ENCODE peak calls at places on chromosome 5, in six cellular contexts. One of them, this sample, is unnamed.

GRCh38 chr5:2369178-2369577 is 382.3 kb downstream of the IRX2 start:
- DNase-seq in IMR-90: no peak
- DNase-seq in mesendoderm: no peak
- DNase-seq in neuronal stem cell: no peak
- DNase-seq in mesenchymal stem cell: no peak
- DNase-seq in H1: no peak
- DNase-seq in this sample: no peak

GRCh38 chr5:16552666-16553343 is 64.0 kb downstream of the RETREG1 start:
- DNase-seq in IMR-90: peak; percentile 55
- DNase-seq in mesendoderm: peak; percentile 87
- DNase-seq in neuronal stem cell: peak; percentile 42
- DNase-seq in mesenchymal stem cell: peak; percentile 63
- DNase-seq in H1: peak; percentile 84
- DNase-seq in this sample: peak; percentile 81

GRCh38 chr5:66498791-66499207 is 97.4 kb upstream of the MAST4 start:
- DNase-seq in IMR-90: no peak
- DNase-seq in mesendoderm: peak; percentile 28
- DNase-seq in neuronal stem cell: no peak
- DNase-seq in mesenchymal stem cell: no peak
- DNase-seq in H1: no peak
- DNase-seq in this sample: peak; percentile 67

GRCh38 chr5:23112237-23112636 is 259.1 kb upstream of the CDH12 start:
- DNase-seq in IMR-90: no peak
- DNase-seq in mesendoderm: no peak
- DNase-seq in neuronal stem cell: no peak
- DNase-seq in mesenchymal stem cell: no peak
- DNase-seq in H1: no peak
- DNase-seq in this sample: no peak

GRCh38 chr5:50655810-50656205 is 10.6 kb upstream of the PARP8 start:
- DNase-seq in IMR-90: no peak
- DNase-seq in mesendoderm: no peak
- DNase-seq in neuronal stem cell: no peak
- DNase-seq in mesenchymal stem cell: no peak
- DNase-seq in H1: no peak
- DNase-seq in this sample: no peak

GRCh38 chr5:40376566-40376965 is 303.1 kb upstream of the PTGER4 start:
- DNase-seq in IMR-90: no peak
- DNase-seq in mesendoderm: no peak
- DNase-seq in neuronal stem cell: no peak
- DNase-seq in mesenchymal stem cell: no peak
- DNase-seq in H1: no peak
- DNase-seq in this sample: no peak

GRCh38 chr5:42037379-42037932 is 112.4 kb downstream of the FBXO4 start:
- DNase-seq in IMR-90: no peak
- DNase-seq in mesendoderm: no peak
- DNase-seq in neuronal stem cell: no peak
- DNase-seq in mesenchymal stem cell: no peak
- DNase-seq in H1: no peak
- DNase-seq in this sample: no peak

GRCh38 chr5:107717816-107718215 is 47.1 kb upstream of the EFNA5 start:
- DNase-seq in IMR-90: no peak
- DNase-seq in mesendoderm: no peak
- DNase-seq in neuronal stem cell: no peak
- DNase-seq in mesenchymal stem cell: no peak
- DNase-seq in H1: no peak
- DNase-seq in this sample: no peak

GRCh38 chr5:78269088-78269703 is 25.3 kb downstream of the AP3B1 start:
- DNase-seq in IMR-90: peak; percentile 12
- DNase-seq in mesendoderm: no peak
- DNase-seq in neuronal stem cell: no peak
- DNase-seq in mesenchymal stem cell: peak; percentile 33
- DNase-seq in H1: no peak
- DNase-seq in this sample: no peak

GRCh38 chr5:83564069-83564749 is 92.7 kb downstream of the VCAN start:
- DNase-seq in IMR-90: peak; percentile 63
- DNase-seq in mesendoderm: peak; percentile 42
- DNase-seq in neuronal stem cell: peak; percentile 21
- DNase-seq in mesenchymal stem cell: peak; percentile 60
- DNase-seq in H1: no peak
- DNase-seq in this sample: no peak

GRCh38 chr5:38167562-38167996 is 90.8 kb upstream of the EGFLAM start:
- DNase-seq in IMR-90: no peak
- DNase-seq in mesendoderm: peak; percentile 54
- DNase-seq in neuronal stem cell: no peak
- DNase-seq in mesenchymal stem cell: no peak
- DNase-seq in H1: peak; percentile 50
- DNase-seq in this sample: peak; percentile 1

GRCh38 chr5:35404701-35405100 is 174.4 kb upstream of the PRLR start:
- DNase-seq in IMR-90: no peak
- DNase-seq in mesendoderm: no peak
- DNase-seq in neuronal stem cell: no peak
- DNase-seq in mesenchymal stem cell: no peak
- DNase-seq in H1: no peak
- DNase-seq in this sample: peak; percentile 51

GRCh38 chr5:101418735-101419134 is 515.7 kb upstream of the ST8SIA4 start:
- DNase-seq in IMR-90: no peak
- DNase-seq in mesendoderm: peak; percentile 17
- DNase-seq in neuronal stem cell: no peak
- DNase-seq in mesenchymal stem cell: peak; percentile 68
- DNase-seq in H1: no peak
- DNase-seq in this sample: no peak

GRCh38 chr5:123496892-123497291 is 15.1 kb upstream of the CSNK1G3 start:
- DNase-seq in IMR-90: peak; percentile 46
- DNase-seq in mesendoderm: no peak
- DNase-seq in neuronal stem cell: no peak
- DNase-seq in mesenchymal stem cell: no peak
- DNase-seq in H1: no peak
- DNase-seq in this sample: no peak

GRCh38 chr5:89988998-89989690 is 420.4 kb downstream of the CETN3 start:
- DNase-seq in IMR-90: no peak
- DNase-seq in mesendoderm: no peak
- DNase-seq in neuronal stem cell: no peak
- DNase-seq in mesenchymal stem cell: peak; percentile 36
- DNase-seq in H1: no peak
- DNase-seq in this sample: no peak

GRCh38 chr5:610744-611730 is 1.1 kb upstream of the CEP72 start:
- DNase-seq in IMR-90: no peak
- DNase-seq in mesendoderm: no peak
- DNase-seq in neuronal stem cell: no peak
- DNase-seq in mesenchymal stem cell: no peak
- DNase-seq in H1: no peak
- DNase-seq in this sample: no peak

GRCh38 chr5:98827161-98827560 is 53.7 kb downstream of the RGMB start:
- DNase-seq in IMR-90: peak; percentile 62
- DNase-seq in mesendoderm: peak; percentile 57
- DNase-seq in neuronal stem cell: peak; percentile 42
- DNase-seq in mesenchymal stem cell: peak; percentile 49
- DNase-seq in H1: no peak
- DNase-seq in this sample: peak; percentile 3

GRCh38 chr5:168300377-168301182 is 9.1 kb downstream of the WWC1 start:
- DNase-seq in IMR-90: no peak
- DNase-seq in mesendoderm: peak; percentile 50
- DNase-seq in neuronal stem cell: no peak
- DNase-seq in mesenchymal stem cell: no peak
- DNase-seq in H1: no peak
- DNase-seq in this sample: peak; percentile 54

GRCh38 chr5:168179185-168179584 is 112.3 kb upstream of the WWC1 start:
- DNase-seq in IMR-90: no peak
- DNase-seq in mesendoderm: no peak
- DNase-seq in neuronal stem cell: no peak
- DNase-seq in mesenchymal stem cell: peak; percentile 43
- DNase-seq in H1: no peak
- DNase-seq in this sample: no peak

GRCh38 chr5:161548472-161549094 is 2.1 kb upstream of the GABRB2 start:
- DNase-seq in IMR-90: no peak
- DNase-seq in mesendoderm: peak; percentile 60
- DNase-seq in neuronal stem cell: peak; percentile 18
- DNase-seq in mesenchymal stem cell: no peak
- DNase-seq in H1: peak; percentile 69
- DNase-seq in this sample: no peak

GRCh38 chr5:134568761-134569725 is 43.6 kb downstream of the JADE2 start:
- DNase-seq in IMR-90: peak; percentile 24
- DNase-seq in mesendoderm: no peak
- DNase-seq in neuronal stem cell: no peak
- DNase-seq in mesenchymal stem cell: no peak
- DNase-seq in H1: no peak
- DNase-seq in this sample: no peak

GRCh38 chr5:135566422-135567416 is 12.1 kb downstream of the CXCL14 start:
- DNase-seq in IMR-90: no peak
- DNase-seq in mesendoderm: no peak
- DNase-seq in neuronal stem cell: no peak
- DNase-seq in mesenchymal stem cell: no peak
- DNase-seq in H1: no peak
- DNase-seq in this sample: no peak

GRCh38 chr5:9557696-9558095 is 11.8 kb upstream of the SEMA5A start:
- DNase-seq in IMR-90: peak; percentile 82
- DNase-seq in mesendoderm: no peak
- DNase-seq in neuronal stem cell: no peak
- DNase-seq in mesenchymal stem cell: peak; percentile 29
- DNase-seq in H1: no peak
- DNase-seq in this sample: peak; percentile 83

GRCh38 chr5:42656661-42657035 is 100.0 kb upstream of the CCDC152 start:
- DNase-seq in IMR-90: no peak
- DNase-seq in mesendoderm: no peak
- DNase-seq in neuronal stem cell: no peak
- DNase-seq in mesenchymal stem cell: peak; percentile 37
- DNase-seq in H1: no peak
- DNase-seq in this sample: no peak

GRCh38 chr5:157100140-157100679 is 8.6 kb downstream of the HAVCR2 start:
- DNase-seq in IMR-90: peak; percentile 61
- DNase-seq in mesendoderm: no peak
- DNase-seq in neuronal stem cell: no peak
- DNase-seq in mesenchymal stem cell: peak; percentile 82
- DNase-seq in H1: no peak
- DNase-seq in this sample: no peak

DNA sequence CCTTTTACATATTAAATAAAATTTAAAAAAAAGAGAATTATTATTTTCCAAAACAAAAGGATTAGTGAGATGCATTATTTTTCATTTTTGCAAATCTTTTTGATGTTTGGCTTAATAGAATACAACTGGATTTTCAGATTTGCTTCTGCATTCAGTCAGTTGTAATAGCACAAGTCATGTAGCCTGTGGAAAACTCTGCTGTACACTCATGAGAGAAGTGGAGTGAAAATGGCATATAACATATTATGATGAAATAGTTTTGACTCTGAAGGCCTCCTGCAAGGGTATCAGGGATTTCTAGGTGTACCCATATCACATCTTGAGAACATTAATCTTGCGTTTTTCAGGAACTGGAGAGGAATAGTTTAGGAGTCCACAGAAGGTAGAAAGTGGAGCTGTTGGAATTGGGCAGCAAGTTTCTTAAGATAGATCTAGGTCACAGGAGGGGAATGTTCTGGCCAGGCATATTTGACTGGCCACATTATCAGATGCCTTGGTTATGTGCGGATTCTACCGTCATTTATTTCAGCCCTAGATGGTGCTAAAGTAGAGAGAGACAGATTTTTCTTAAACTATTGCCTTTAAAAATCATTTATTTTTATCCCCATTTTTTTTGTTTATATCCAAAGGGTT is 16.4 kb downstream of the LNPEP start:
- DNase-seq in IMR-90: no peak
- DNase-seq in mesendoderm: no peak
- DNase-seq in neuronal stem cell: no peak
- DNase-seq in mesenchymal stem cell: no peak
- DNase-seq in H1: no peak
- DNase-seq in this sample: peak; percentile 34
- H2BK5ac ChIP-seq in IMR-90: no peak overlapping the region
- H2BK5ac ChIP-seq in mesendoderm: no peak overlapping the region
- H2BK5ac ChIP-seq in neuronal stem cell: no peak overlapping the region
- H2BK5ac ChIP-seq in mesenchymal stem cell: no peak overlapping the region
- H2BK5ac ChIP-seq in H1: no peak overlapping the region
- H2BK5ac ChIP-seq in this sample: no peak overlapping the region

GRCh38 chr5:154329519-154329918 is 116.3 kb upstream of the SAP30L start:
- DNase-seq in IMR-90: no peak
- DNase-seq in mesendoderm: no peak
- DNase-seq in neuronal stem cell: no peak
- DNase-seq in mesenchymal stem cell: no peak
- DNase-seq in H1: no peak
- DNase-seq in this sample: no peak

GRCh38 chr5:154331267-154331666 is 114.5 kb upstream of the SAP30L start:
- DNase-seq in IMR-90: no peak
- DNase-seq in mesendoderm: no peak
- DNase-seq in neuronal stem cell: no peak
- DNase-seq in mesenchymal stem cell: no peak
- DNase-seq in H1: no peak
- DNase-seq in this sample: no peak

GRCh38 chr5:154329062-154329461 is 116.7 kb upstream of the SAP30L start:
- DNase-seq in IMR-90: no peak
- DNase-seq in mesendoderm: no peak
- DNase-seq in neuronal stem cell: no peak
- DNase-seq in mesenchymal stem cell: no peak
- DNase-seq in H1: no peak
- DNase-seq in this sample: no peak

GRCh38 chr5:154331924-154332323 is 113.9 kb upstream of the SAP30L start:
- DNase-seq in IMR-90: no peak
- DNase-seq in mesendoderm: no peak
- DNase-seq in neuronal stem cell: no peak
- DNase-seq in mesenchymal stem cell: no peak
- DNase-seq in H1: no peak
- DNase-seq in this sample: no peak

DNA sequence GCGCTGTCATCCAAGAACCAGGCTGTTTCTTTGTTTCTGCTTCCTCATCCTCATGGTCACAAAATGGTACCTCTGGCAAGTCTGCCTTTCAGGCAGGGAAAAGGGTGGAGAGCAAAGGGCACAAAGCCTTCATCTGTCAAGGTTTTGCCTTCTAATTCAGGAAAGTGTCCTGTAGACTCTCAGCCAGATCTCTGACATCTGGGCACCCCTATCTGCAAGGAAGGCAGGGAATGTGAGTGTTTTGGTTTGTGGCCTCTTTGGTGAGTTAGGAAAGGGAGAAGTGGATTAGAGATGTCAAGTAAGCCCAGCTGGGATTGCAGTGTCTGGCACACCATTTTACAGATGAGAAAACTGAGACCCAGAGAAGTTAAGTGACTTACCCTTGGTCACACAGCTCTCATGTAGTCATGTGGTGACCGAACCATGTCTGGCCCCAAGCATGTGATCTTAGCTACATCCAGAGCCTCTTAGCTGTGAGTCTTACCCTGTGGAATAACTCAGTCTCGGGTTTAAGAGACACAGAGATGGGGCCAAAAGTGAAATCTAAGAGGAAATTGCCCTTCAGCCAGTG is 115.6 kb upstream of the SAP30L start:
- DNase-seq in IMR-90: no peak
- DNase-seq in mesendoderm: no peak
- DNase-seq in neuronal stem cell: no peak
- DNase-seq in mesenchymal stem cell: no peak
- DNase-seq in H1: no peak
- DNase-seq in this sample: peak; percentile 67
- H3K4me3 ChIP-seq in IMR-90: no peak overlapping the region
- H3K4me3 ChIP-seq in mesendoderm: no peak overlapping the region
- H3K4me3 ChIP-seq in neuronal stem cell: no peak overlapping the region
- H3K4me3 ChIP-seq in mesenchymal stem cell: no peak overlapping the region
- H3K4me3 ChIP-seq in H1: no peak overlapping the region
- H3K4me3 ChIP-seq in this sample: no peak overlapping the region

GRCh38 chr5:76867827-76868693 is 18.2 kb downstream of the S100Z start:
- DNase-seq in IMR-90: peak; percentile 73
- DNase-seq in mesendoderm: peak; percentile 83
- DNase-seq in neuronal stem cell: peak; percentile 57
- DNase-seq in mesenchymal stem cell: peak; percentile 69
- DNase-seq in H1: peak; percentile 86
- DNase-seq in this sample: peak; percentile 60
- H2BK5ac ChIP-seq in IMR-90: no peak overlapping the region
- H2BK5ac ChIP-seq in mesendoderm: no peak overlapping the region
- H2BK5ac ChIP-seq in neuronal stem cell: no peak overlapping the region
- H2BK5ac ChIP-seq in mesenchymal stem cell: no peak overlapping the region
- H2BK5ac ChIP-seq in H1: no peak overlapping the region
- H2BK5ac ChIP-seq in this sample: no peak overlapping the region

GRCh38 chr5:141485305-141486055 is 650 bp downstream of the PCDHGC4 start:
- DNase-seq in IMR-90: no peak
- DNase-seq in mesendoderm: no peak
- DNase-seq in neuronal stem cell: no peak
- DNase-seq in mesenchymal stem cell: no peak
- DNase-seq in H1: no peak
- DNase-seq in this sample: no peak
- H3K4me3 ChIP-seq in IMR-90: no peak overlapping the region
- H3K4me3 ChIP-seq in mesendoderm: peak overlapping the region; percentile 36
- H3K4me3 ChIP-seq in neuronal stem cell: peak overlapping the region; percentile 10
- H3K4me3 ChIP-seq in mesenchymal stem cell: peak overlapping the region; percentile 58
- H3K4me3 ChIP-seq in H1: peak overlapping the region; percentile 78
- H3K4me3 ChIP-seq in this sample: peak overlapping the region; percentile 29

This sample was measured in trophoblast cell.